ENCODE peak calls at places on chromosomes 5 and 9, in seven cellular contexts. E is HCT116, U is HepG2, O is SK-N-SH, B is K562, R is GM12878, I is H1. G is an unnamed sample.

GRCh38 chr5:3678801-3679200 is 83.2 kb downstream of the IRX1 start:
- DNase-seq in E (no peak), U (no peak), O (no peak), B (no peak), R (no peak), I (no peak), G (no peak)

GRCh38 chr5:95102080-95102479 is 182.8 kb downstream of the MCTP1 start:
- DNase-seq in E (no peak), U (no peak), O (no peak), B (no peak), R (no peak), I (no peak), G (peak; percentile 5)

GRCh38 chr9:81635526-81636279 is 53.6 kb downstream of the TLE1 start:
- DNase-seq in E (no peak), U (no peak), O (no peak), B (no peak), R (no peak), I (no peak), G (no peak)

GRCh38 chr5:80141147-80141671 is 106.1 kb downstream of the THBS4 start:
- DNase-seq in E (no peak), U (no peak), O (peak; percentile 24), B (no peak), R (no peak), I (peak; percentile 61), G (no peak)

GRCh38 chr9:38067611-38067891 is 1.5 kb downstream of the SHB start:
- DNase-seq in E (no peak), U (no peak), O (peak; percentile 56), B (no peak), R (no peak), I (no peak), G (no peak)

GRCh38 chr5:144026286-144026685 is 144.2 kb downstream of the YIPF5 start:
- DNase-seq in E (no peak), U (no peak), O (peak; percentile 27), B (no peak), R (no peak), I (no peak), G (no peak)

GRCh38 chr5:98827862-98828261 is 54.4 kb downstream of the RGMB start:
- DNase-seq in E (no peak), U (no peak), O (no peak), B (no peak), R (no peak), I (no peak), G (no peak)

GRCh38 chr9:79524266-79524665 is 47.5 kb upstream of the TLE4 start:
- DNase-seq in E (no peak), U (no peak), O (no peak), B (no peak), R (no peak), I (no peak), G (no peak)

GRCh38 chr9:91151014-91151740 is 210.5 kb downstream of the AUH start:
- DNase-seq in E (no peak), U (no peak), O (no peak), B (no peak), R (peak; percentile 72), I (no peak), G (no peak)

GRCh38 chr5:147481376-147481775 is 28.5 kb downstream of the DPYSL3 start:
- DNase-seq in E (no peak), U (no peak), O (no peak), B (no peak), R (no peak), I (no peak), G (no peak)

GRCh38 chr5:176700239-176700847 is 53.1 kb downstream of the TSPAN17 start:
- DNase-seq in E (no peak), U (no peak), O (peak; percentile 85), B (peak; percentile 46), R (no peak), I (peak; percentile 47), G (peak; percentile 47)

GRCh38 chr9:126240835-126241234 is 85.8 kb upstream of the MVB12B start:
- DNase-seq in E (no peak), U (no peak), O (no peak), B (no peak), R (no peak), I (no peak), G (no peak)

GRCh38 chr5:88502179-88503064 is 233.8 kb upstream of the TMEM161B start:
- DNase-seq in E (no peak), U (no peak), O (no peak), B (no peak), R (peak; percentile 20), I (no peak), G (peak; percentile 20)

GRCh38 chr9:18610956-18611355 is 137.0 kb downstream of the ADAMTSL1 start:
- DNase-seq in E (no peak), U (no peak), O (no peak), B (no peak), R (no peak), I (no peak), G (no peak)

GRCh38 chr5:156654444-156654843 is 195.7 kb upstream of the PPP1R2B start:
- DNase-seq in E (no peak), U (no peak), O (no peak), B (no peak), R (no peak), I (no peak), G (no peak)

GRCh38 chr9:81490605-81491331 is 198.6 kb downstream of the TLE1 start:
- DNase-seq in E (peak; percentile 2), U (no peak), O (no peak), B (no peak), R (no peak), I (no peak), G (no peak)

GRCh38 chr9:121700165-121700830 is 48.9 kb downstream of the DAB2IP start:
- DNase-seq in E (no peak), U (no peak), O (peak; percentile 78), B (no peak), R (no peak), I (no peak), G (peak; percentile 70)

GRCh38 chr5:36950586-36951457 is 74.3 kb downstream of the NIPBL start:
- DNase-seq in E (no peak), U (no peak), O (no peak), B (no peak), R (no peak), I (no peak), G (no peak)

GRCh38 chr5:91499943-91500531 is 116.9 kb upstream of the ARRDC3 start:
- DNase-seq in E (peak; percentile 42), U (peak; percentile 30), O (peak; percentile 44), B (peak; percentile 50), R (no peak), I (no peak), G (peak; percentile 62)

GRCh38 chr5:1594336-1595106 is 70.8 kb upstream of the LPCAT1 start:
- DNase-seq in E (peak; percentile 74), U (peak; percentile 87), O (peak; percentile 99), B (peak; percentile 86), R (peak; percentile 70), I (peak; percentile 81), G (peak; percentile 92)

GRCh38 chr9:134689320-134690181 is 47.9 kb downstream of the COL5A1 start:
- DNase-seq in E (peak; percentile 29), U (peak; percentile 10), O (peak; percentile 88), B (peak; percentile 74), R (no peak), I (peak; percentile 21), G (peak; percentile 81)

GRCh38 chr9:81832571-81833285 is 95.5 kb upstream of the SPATA31D4 start:
- DNase-seq in E (no peak), U (no peak), O (no peak), B (no peak), R (no peak), I (no peak), G (no peak)

GRCh38 chr9:114371986-114372917 is 15.5 kb downstream of the AKNA start:
- DNase-seq in E (no peak), U (no peak), O (peak; percentile 77), B (no peak), R (no peak), I (no peak), G (no peak)

GRCh38 chr9:71638627-71639026 is 129.7 kb downstream of the CEMIP2 start:
- DNase-seq in E (no peak), U (no peak), O (no peak), B (peak; percentile 36), R (no peak), I (no peak), G (no peak)
- TF ChIP-seq JUND in E (no peak), U (no peak), O (no peak), B (no peak), R (no peak), I (no peak), G (no peak)

DNA sequence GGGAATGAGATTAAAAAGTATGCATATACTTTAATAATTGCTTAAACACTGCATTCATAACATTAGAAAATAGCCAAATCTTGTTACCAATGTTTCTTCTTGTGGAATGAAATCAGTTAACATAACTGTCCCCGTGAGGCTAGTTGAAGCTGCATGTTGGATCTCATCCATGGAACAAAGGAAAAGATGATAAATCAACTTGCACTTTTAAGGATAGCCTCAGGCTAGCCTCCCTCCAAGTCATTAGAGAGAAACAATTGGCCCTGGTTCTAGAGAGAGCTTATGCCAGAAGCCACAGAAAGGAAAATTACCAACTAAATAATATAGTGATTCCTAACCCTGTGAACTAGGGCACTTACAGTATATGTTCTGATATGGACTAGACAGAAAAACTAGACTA is 66.9 kb downstream of the GRIN3A start:
- DNase-seq in E (no peak), U (no peak), O (no peak), B (no peak), R (no peak), I (no peak), G (no peak)
- TF ChIP-seq JUND in E (no peak), U (no peak), O (no peak), B (no peak), R (no peak), I (no peak), G (no peak)

GRCh38 chr5:6961123-6961522 is 247.9 kb downstream of the TENT4A start:
- DNase-seq in E (no peak), U (no peak), O (no peak), B (no peak), R (no peak), I (no peak), G (no peak)

DNA sequence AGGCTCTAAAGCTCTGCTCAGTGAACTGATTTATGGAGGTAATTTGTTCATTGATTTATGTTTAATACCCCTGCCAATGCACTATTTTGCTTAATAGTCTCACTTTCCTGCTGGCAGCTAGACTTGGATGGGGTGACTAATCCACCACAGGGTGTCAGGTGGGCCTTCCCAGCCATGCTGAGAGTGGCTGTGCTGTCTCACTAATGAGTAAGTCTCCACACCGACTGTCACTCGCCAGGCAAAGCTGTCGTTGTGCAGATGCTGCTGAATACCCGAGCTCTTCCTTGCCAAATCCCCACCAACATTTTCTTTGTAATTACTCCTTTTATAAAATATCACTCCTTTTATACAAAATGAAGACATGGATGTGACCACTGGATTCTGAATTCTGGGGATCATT is 249.0 kb downstream of the TENT4A start:
- DNase-seq in E (no peak), U (no peak), O (no peak), B (no peak), R (no peak), I (no peak), G (no peak)
- TF ChIP-seq JUND in E (no peak), U (no peak), O (no peak), B (no peak), R (no peak), I (no peak), G (no peak)

DNA sequence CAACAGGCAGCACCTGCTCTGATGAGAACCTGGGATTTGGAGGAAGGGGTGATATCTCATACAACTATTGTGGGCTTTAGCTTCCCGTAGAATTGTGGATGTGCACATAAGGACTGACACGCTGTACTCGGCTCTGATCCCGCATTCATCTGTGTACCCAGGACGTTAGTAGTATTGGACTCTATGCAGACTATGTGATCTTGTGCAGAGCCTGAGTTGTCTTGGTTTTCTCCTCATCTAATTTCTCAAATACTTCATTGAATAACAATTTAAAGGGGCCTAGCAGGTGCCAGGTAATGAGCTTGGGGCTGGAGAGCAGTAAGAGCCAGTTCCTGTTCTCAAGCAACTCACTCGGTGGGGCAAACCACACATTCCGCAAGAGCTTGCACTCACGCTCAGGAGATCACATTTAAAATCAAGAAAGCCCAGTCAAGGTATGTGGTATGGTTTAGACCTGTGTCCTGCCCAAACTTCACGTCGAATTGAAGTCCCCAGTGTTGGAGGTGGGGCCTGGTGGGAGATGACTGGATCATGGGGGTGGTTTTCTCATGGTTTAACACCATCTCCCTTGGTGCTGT is 14.8 kb downstream of the C5orf15 start:
- DNase-seq in E (no peak), U (no peak), O (no peak), B (no peak), R (no peak), I (no peak), G (no peak)
- TF ChIP-seq JUND in E (no peak), U (no peak), O (no peak), B (no peak), R (no peak), I (no peak), G (no peak)